ENCODE peak calls at places on chromosomes 12 and 14, in six cellular contexts. S is transverse colon, V is psoas muscle, M is stomach, F is fibroblast of the aortic adventitia, A is osteocyte. T is an unnamed sample.

GRCh38 chr14:55451398-55451797 is 11.0 kb upstream of the TBPL2 start:
- DNase-seq in S (no peak), V (no peak), M (no peak), F (peak; percentile 76), A (no peak), T (no peak)

GRCh38 chr12:89019439-89020120 is 332.7 kb downstream of the DUSP6 start:
- DNase-seq in S (peak; percentile 86), V (peak; percentile 60), M (peak; percentile 84), F (peak; percentile 90), A (peak; percentile 89), T (peak; percentile 83)

GRCh38 chr12:94304566-94305061 is 155.1 kb downstream of the CEP83 start:
- DNase-seq in S (no peak), V (no peak), M (no peak), F (peak; percentile 49), A (no peak), T (peak; percentile 62)

GRCh38 chr12:92295523-92295922 is 149.9 kb upstream of the BTG1 start:
- DNase-seq in S (no peak), V (no peak), M (no peak), F (peak; percentile 40), A (no peak), T (peak; percentile 71)

GRCh38 chr14:23695220-23695999 is 59.2 kb downstream of the DHRS2 start:
- DNase-seq in S (no peak), V (peak; percentile 17), M (peak; percentile 49), F (peak; percentile 27), A (no peak), T (no peak)

GRCh38 chr12:18643673-18644072 is 94.1 kb downstream of the PLCZ1 start:
- DNase-seq in S (no peak), V (no peak), M (no peak), F (peak; percentile 83), A (no peak), T (no peak)

GRCh38 chr14:23568600-23569310 is 1.2 kb upstream of the AP1G2 start:
- DNase-seq in S (no peak), V (no peak), M (no peak), F (no peak), A (no peak), T (no peak)

GRCh38 chr12:12704593-12705230 is 8.7 kb upstream of the GPR19 start:
- DNase-seq in S (peak; percentile 60), V (no peak), M (peak; percentile 62), F (peak; percentile 97), A (no peak), T (peak; percentile 92)

GRCh38 chr12:10068634-10069033 is 30.2 kb downstream of the CLEC1A start:
- DNase-seq in S (no peak), V (no peak), M (no peak), F (no peak), A (no peak), T (no peak)

GRCh38 chr12:113310489-113310888 is 24.4 kb downstream of the SLC8B1 start:
- DNase-seq in S (no peak), V (no peak), M (no peak), F (no peak), A (no peak), T (no peak)

GRCh38 chr14:77862154-77862783 is 62.4 kb downstream of the ADCK1 start:
- DNase-seq in S (peak; percentile 73), V (peak; percentile 68), M (peak; percentile 83), F (peak; percentile 69), A (peak; percentile 91), T (peak; percentile 31)

GRCh38 chr12:97794335-97794734 is 331.7 kb downstream of the RMST start:
- DNase-seq in S (no peak), V (no peak), M (no peak), F (no peak), A (no peak), T (no peak)

GRCh38 chr14:87522575-87522974 is 470.4 kb downstream of the GALC start:
- DNase-seq in S (no peak), V (no peak), M (no peak), F (no peak), A (no peak), T (no peak)

GRCh38 chr12:86658303-86658702 is 402.1 kb upstream of the MGAT4C start:
- DNase-seq in S (no peak), V (no peak), M (no peak), F (no peak), A (no peak), T (no peak)

GRCh38 chr12:105418232-105418631 is 87.7 kb downstream of the C12orf75 start:
- DNase-seq in S (no peak), V (no peak), M (no peak), F (peak; percentile 72), A (peak; percentile 85), T (peak; percentile 96)

GRCh38 chr14:40219032-40219431 is 786.8 kb upstream of the FBXO33 start:
- DNase-seq in S (no peak), V (no peak), M (no peak), F (no peak), A (no peak), T (no peak)

GRCh38 chr12:27595231-27595642 is 71.2 kb downstream of the PPFIBP1 start:
- DNase-seq in S (peak; percentile 10), V (no peak), M (no peak), F (peak; percentile 90), A (peak; percentile 86), T (peak; percentile 93)

GRCh38 chr14:103696466-103697071 is 18.7 kb downstream of the XRCC3 start:
- DNase-seq in S (peak; percentile 23), V (peak; percentile 55), M (no peak), F (peak; percentile 51), A (peak; percentile 85), T (no peak)

GRCh38 chr12:90514325-90514724 is 440.7 kb downstream of the CCER1 start:
- DNase-seq in S (no peak), V (no peak), M (no peak), F (peak; percentile 59), A (no peak), T (no peak)

GRCh38 chr12:54370218-54370730 is 6.0 kb upstream of the GPR84 start:
- DNase-seq in S (peak; percentile 79), V (peak; percentile 83), M (peak; percentile 80), F (peak; percentile 85), A (peak; percentile 95), T (peak; percentile 83)

GRCh38 chr14:86057018-86057667 is 527.2 kb downstream of the FLRT2 start:
- DNase-seq in S (no peak), V (no peak), M (no peak), F (peak; percentile 35), A (no peak), T (peak; percentile 9)

GRCh38 chr12:47739959-47740358 is 14.7 kb upstream of the ENDOU start:
- DNase-seq in S (peak; percentile 69), V (peak; percentile 58), M (no peak), F (no peak), A (no peak), T (no peak)

GRCh38 chr14:71322660-71323250 is 415.5 kb downstream of the PCNX1 start:
- DNase-seq in S (no peak), V (no peak), M (no peak), F (peak; percentile 78), A (no peak), T (peak; percentile 62)

GRCh38 chr14:52356025-52356424 is 41.9 kb downstream of the PTGER2 start:
- DNase-seq in S (peak; percentile 55), V (no peak), M (no peak), F (no peak), A (no peak), T (no peak)

GRCh38 chr12:60191271-60191670 is 595.4 kb downstream of the SLC16A7 start:
- DNase-seq in S (no peak), V (no peak), M (no peak), F (no peak), A (no peak), T (no peak)

GRCh38 chr14:28745176-28745575 is 21.4 kb upstream of the FOXG1 start:
- DNase-seq in S (no peak), V (no peak), M (no peak), F (no peak), A (no peak), T (no peak)

GRCh38 chr14:24605435-24606190 is 3.9 kb downstream of the GZMH start:
- DNase-seq in S (peak; percentile 40), V (no peak), M (peak; percentile 53), F (no peak), A (no peak), T (no peak)

GRCh38 chr12:68406134-68406576 is 74.0 kb upstream of the MDM1 start:
- DNase-seq in S (peak; percentile 94), V (peak; percentile 92), M (peak; percentile 88), F (peak; percentile 94), A (no peak), T (peak; percentile 42)
- TF ChIP-seq CTCF in S (peak; percentile 50), V (peak; percentile 38), M (peak; percentile 37), F (peak; percentile 72), A (peak; percentile 49), T (peak; percentile 56)

GRCh38 chr14:59352951-59353350 is 112.2 kb downstream of the GPR135 start:
- DNase-seq in S (no peak), V (no peak), M (no peak), F (no peak), A (no peak), T (no peak)

GRCh38 chr14:59356298-59356697 is 108.9 kb downstream of the GPR135 start:
- DNase-seq in S (no peak), V (no peak), M (no peak), F (no peak), A (no peak), T (no peak)

GRCh38 chr14:59354666-59355065 is 110.5 kb downstream of the GPR135 start:
- DNase-seq in S (no peak), V (no peak), M (no peak), F (peak; percentile 48), A (no peak), T (peak; percentile 45)

GRCh38 chr14:59356783-59357182 is 108.4 kb downstream of the GPR135 start:
- DNase-seq in S (no peak), V (no peak), M (no peak), F (no peak), A (no peak), T (no peak)

GRCh38 chr14:59355101-59355500 is 110.1 kb downstream of the GPR135 start:
- DNase-seq in S (no peak), V (no peak), M (no peak), F (no peak), A (no peak), T (no peak)
- TF ChIP-seq CTCF in S (no peak), V (no peak), M (no peak), F (no peak), A (no peak), T (no peak)

GRCh38 chr14:61479746-61480502 is 158.5 kb downstream of the PRKCH start:
- DNase-seq in S (no peak), V (no peak), M (no peak), F (peak; percentile 70), A (no peak), T (no peak)

GRCh38 chr14:61478971-61479473 is 157.6 kb downstream of the PRKCH start:
- DNase-seq in S (no peak), V (no peak), M (no peak), F (no peak), A (no peak), T (no peak)

GRCh38 chr14:61476105-61476736 is 154.8 kb downstream of the PRKCH start:
- DNase-seq in S (no peak), V (no peak), M (no peak), F (no peak), A (no peak), T (no peak)

GRCh38 chr14:61476737-61477410 is 155.5 kb downstream of the PRKCH start:
- DNase-seq in S (peak; percentile 48), V (no peak), M (peak; percentile 48), F (peak; percentile 98), A (no peak), T (peak; percentile 70)

GRCh38 chr14:61477845-61478438 is 156.6 kb downstream of the PRKCH start:
- DNase-seq in S (peak; percentile 77), V (peak; percentile 74), M (peak; percentile 89), F (no peak), A (no peak), T (no peak)
- TF ChIP-seq CTCF in S (no peak), V (no peak), M (no peak), F (no peak), A (no peak), T (no peak)

GRCh38 chr12:20863056-20863455 is 52.6 kb downstream of the SLCO1B3 start:
- DNase-seq in S (no peak), V (no peak), M (no peak), F (no peak), A (no peak), T (no peak)
- TF ChIP-seq CTCF in S (no peak), V (no peak), M (no peak), F (no peak), A (no peak), T (no peak)